ENCODE peak calls at places on chromosomes 5 and 9, in four cellular contexts. Q is H1, T is HepG2, H is GM12878. P is an unnamed sample.

GRCh38 chr9:109349431-109349846 is 28.6 kb upstream of the EPB41L4B start:
- DNase-seq in Q (no peak), T (no peak), H (no peak), P (no peak)

GRCh38 chr5:169458269-169458668 is 125.3 kb upstream of the SPDL1 start:
- DNase-seq in Q (peak), H (no peak), T (no peak), P (peak)

GRCh38 chr5:138649775-138650174 is 74.6 kb upstream of the HSPA9 start:
- DNase-seq in H (no peak), T (no peak), Q (no peak), P (no peak)

GRCh38 chr9:92715488-92716231 is 45.7 kb upstream of the IPPK start:
- DNase-seq in Q (no peak), T (no peak), H (no peak), P (peak)

GRCh38 chr9:100602302-100602930 is 24.5 kb downstream of the CAVIN4 start:
- DNase-seq in Q (no peak), T (peak), H (no peak), P (peak)

GRCh38 chr9:75148551-75148950 is 60.2 kb downstream of the OSTF1 start:
- DNase-seq in Q (no peak), H (no peak), T (no peak), P (no peak)

GRCh38 chr5:85931220-85931619 is 686.5 kb upstream of the COX7C start:
- DNase-seq in H (no peak), T (no peak), Q (no peak), P (no peak)

GRCh38 chr9:34771023-34771422 is 61.1 kb upstream of the CCL21 start:
- DNase-seq in Q (no peak), H (no peak), T (no peak), P (no peak)

GRCh38 chr9:76369583-76369982 is 24.6 kb downstream of the RFK start:
- DNase-seq in Q (no peak), T (peak), H (peak), P (no peak)

GRCh38 chr9:126788631-126789349 is 16.1 kb upstream of the ZBTB43 start:
- DNase-seq in H (no peak), Q (no peak), T (no peak), P (no peak)

GRCh38 chr5:18553269-18553668 is 919.0 kb downstream of the TAF11L14 start:
- DNase-seq in Q (no peak), H (no peak), T (no peak), P (no peak)

GRCh38 chr5:123472150-123472549 is 39.8 kb upstream of the CSNK1G3 start:
- DNase-seq in T (no peak), H (no peak), Q (no peak), P (no peak)

GRCh38 chr5:125695994-125696679 is 727.1 kb upstream of the GRAMD2B start:
- DNase-seq in H (no peak), T (no peak), Q (no peak), P (no peak)

GRCh38 chr9:79073201-79073600 is 498.6 kb upstream of the TLE4 start:
- DNase-seq in Q (no peak), T (no peak), H (no peak), P (no peak)

GRCh38 chr5:1652873-1653707 is 129.3 kb upstream of the LPCAT1 start:
- DNase-seq in H (no peak), T (no peak), Q (no peak), P (no peak)

DNA sequence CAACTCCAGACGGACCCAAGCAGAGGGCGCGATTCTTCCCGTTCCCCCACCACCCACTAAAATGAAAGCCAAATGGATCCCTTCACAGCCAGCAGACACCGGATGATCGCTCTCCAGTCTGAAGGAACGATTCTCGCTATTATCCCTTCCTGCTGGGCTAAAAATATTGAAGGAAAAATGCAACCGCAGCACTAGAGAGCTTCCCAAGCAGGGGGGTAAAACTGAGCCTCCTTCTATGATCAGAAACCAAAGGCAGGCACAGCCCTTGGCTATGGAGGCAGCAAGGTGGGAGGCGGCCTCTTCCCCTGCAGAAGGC is 41.2 kb downstream of the VAV2 start:
- DNase-seq in Q (no peak), T (no peak), H (no peak), P (no peak)
- H3K4me3 ChIP-seq in Q (no peak), T (no peak), H (no peak), P (no peak)

GRCh38 chr5:113294341-113295110 is 140.3 kb downstream of the TSSK1B start:
- DNase-seq in T (no peak), Q (peak), H (no peak), P (no peak)

GRCh38 chr5:113292535-113292934 is 142.3 kb downstream of the TSSK1B start:
- DNase-seq in Q (no peak), T (no peak), H (no peak), P (no peak)

GRCh38 chr5:113293068-113293571 is 141.7 kb downstream of the TSSK1B start:
- DNase-seq in T (no peak), H (no peak), Q (no peak), P (no peak)

GRCh38 chr5:113295111-113295539 is 139.7 kb downstream of the TSSK1B start:
- DNase-seq in T (no peak), H (no peak), Q (no peak), P (no peak)

DNA sequence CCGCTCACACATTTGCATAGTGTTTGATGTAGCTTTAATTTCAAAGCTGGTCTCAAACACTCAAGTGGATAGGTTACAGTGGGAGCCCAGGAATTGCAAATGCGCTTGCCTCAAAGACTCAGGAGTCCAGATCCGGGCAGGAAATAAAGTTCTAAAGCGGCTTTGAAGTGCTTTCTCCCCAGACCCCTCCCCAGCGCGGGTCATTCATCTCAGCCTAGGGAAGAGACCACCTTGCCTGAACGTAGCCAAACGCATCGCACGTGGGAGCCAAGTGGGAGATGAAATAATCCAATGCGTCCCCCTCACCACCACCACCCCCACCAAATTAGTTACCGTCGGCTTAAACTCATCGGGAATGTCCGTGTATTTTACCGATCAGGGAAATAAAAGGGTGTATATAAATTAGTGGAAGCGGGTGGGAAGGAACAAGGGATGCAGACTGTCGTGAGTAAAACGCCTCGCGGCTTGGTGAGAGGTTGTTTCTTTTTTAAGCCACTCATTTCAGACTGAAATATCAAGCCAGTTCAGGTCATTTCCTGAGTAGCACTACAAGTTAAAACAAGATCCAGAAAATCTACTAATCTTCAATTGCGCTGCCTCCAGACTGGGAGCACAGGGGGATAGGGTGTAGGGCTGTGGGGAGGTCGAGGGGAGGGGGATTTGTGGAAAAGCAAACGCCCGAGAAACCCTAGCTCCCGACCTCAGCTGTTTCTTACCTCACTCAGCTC is 141.0 kb downstream of the TSSK1B start:
- DNase-seq in Q (no peak), H (no peak), T (no peak), P (no peak)
- TF ChIP-seq SUZ12 in Q (no peak), H (no peak), T (no peak), P (no peak)

GRCh38 chr9:4344946-4345345 is 45.1 kb upstream of the GLIS3 start:
- DNase-seq in H (no peak), Q (no peak), T (no peak), P (no peak)

GRCh38 chr9:4339357-4339756 is 39.5 kb upstream of the GLIS3 start:
- DNase-seq in H (peak), Q (peak), T (peak), P (peak)

GRCh38 chr9:4341554-4341953 is 41.7 kb upstream of the GLIS3 start:
- DNase-seq in T (no peak), Q (no peak), H (no peak), P (no peak)

GRCh38 chr9:4335631-4336030 is 35.8 kb upstream of the GLIS3 start:
- DNase-seq in H (no peak), T (no peak), Q (no peak), P (no peak)

DNA sequence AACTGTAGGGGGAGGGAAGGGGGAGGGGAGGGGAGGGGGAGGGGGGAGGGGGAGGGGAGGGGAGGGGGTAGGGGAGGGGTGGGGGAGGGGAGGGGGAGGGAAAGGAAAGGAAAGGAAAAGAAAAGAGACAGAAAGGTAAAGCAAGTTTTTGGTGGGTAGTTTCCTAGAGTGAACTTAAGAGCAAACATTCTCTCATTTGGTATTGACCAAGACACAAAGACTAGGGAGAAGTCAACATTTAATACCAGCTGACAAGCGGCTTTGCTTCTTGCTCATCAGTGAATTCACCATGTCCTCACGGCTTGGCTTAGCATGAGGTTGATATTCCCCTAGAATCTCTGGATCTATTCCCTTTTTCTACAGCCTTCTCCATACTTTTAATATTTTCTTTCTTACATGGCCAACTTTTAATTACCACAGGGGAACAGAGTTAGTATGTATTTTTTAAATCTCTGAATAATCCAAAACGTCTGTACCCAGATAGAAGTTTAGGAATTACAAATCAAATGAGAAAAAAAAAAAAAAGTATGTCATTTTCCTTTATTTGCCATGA is 40.0 kb upstream of the GLIS3 start:
- DNase-seq in H (peak), Q (no peak), T (no peak), P (no peak)
- TF ChIP-seq YY1 in H (no peak), Q (no peak), T (no peak), P (no peak)

DNA sequence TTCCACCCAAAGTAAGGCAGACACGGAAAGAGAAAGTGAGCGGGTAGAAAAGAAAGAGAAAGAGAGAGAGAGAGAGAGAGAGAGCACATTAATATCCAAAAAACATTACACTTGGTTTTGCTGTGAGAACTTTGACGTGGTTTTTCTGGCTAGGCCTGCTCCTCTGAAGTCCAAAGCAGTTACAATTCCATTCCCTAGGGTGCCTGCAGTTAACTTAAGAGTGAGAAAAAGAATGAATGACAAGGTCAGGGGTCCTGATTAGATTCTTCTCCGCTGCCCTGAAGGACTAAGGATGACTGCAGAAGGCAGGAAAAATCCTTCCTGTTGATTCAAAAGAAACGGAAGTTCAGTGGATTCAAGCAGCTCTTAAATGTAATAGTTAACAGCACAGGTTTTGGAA is 589.8 kb downstream of the PRELID2 start:
- DNase-seq in H (no peak), Q (no peak), T (no peak), P (no peak)
- H3K4me3 ChIP-seq in H (no peak), Q (no peak), T (no peak), P (no peak)

GRCh38 chr5:98292496-98292895 is 481.0 kb upstream of the RGMB start:
- DNase-seq in T (no peak), Q (no peak), H (no peak), P (no peak)
- TF ChIP-seq SUZ12 in T (no peak), Q (no peak), H (no peak), P (no peak)

GRCh38 chr5:98777295-98777694 is 3.8 kb downstream of the RGMB start:
- DNase-seq in H (no peak), T (no peak), Q (no peak), P (no peak)
- TF ChIP-seq YY1 in H (no peak), T (no peak), Q (no peak), P (no peak)

GRCh38 chr9:23830459-23830805 is 4.4 kb upstream of the ELAVL2 start:
- DNase-seq in T (no peak), H (no peak), Q (no peak), P (no peak)
- H3K4me3 ChIP-seq in T (no peak), H (no peak), Q (peak), P (no peak)

DNA sequence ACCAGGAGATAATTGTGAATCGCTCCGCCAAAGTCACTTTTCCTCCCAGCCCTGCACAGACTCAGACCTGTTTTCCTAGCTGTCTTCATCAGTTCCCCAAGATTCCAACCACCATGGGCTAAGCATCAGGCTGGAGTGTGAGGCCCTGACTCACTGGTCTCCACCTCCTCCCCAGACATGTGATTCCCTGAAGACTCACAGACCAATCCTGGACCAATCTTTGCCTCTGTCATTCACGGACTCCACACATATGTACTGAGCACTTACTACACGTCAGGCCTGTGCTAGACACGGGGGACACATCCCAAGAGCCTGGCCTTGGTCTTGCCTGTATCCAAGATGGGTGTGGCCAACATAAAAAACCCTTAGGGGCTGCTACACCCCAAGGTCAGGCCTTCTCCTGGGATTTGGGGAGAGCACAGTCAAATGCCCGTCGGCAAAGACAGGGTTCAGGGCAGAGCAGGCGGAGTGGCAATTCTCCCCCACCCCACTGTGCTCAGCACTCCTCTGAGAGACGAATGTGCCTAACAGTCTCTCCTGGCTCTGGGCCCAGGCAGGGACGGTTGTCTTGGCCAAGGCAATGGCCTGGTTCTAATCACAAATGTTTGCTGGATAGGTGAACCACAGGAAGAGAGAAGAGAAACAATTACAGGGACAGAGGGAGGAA is 11.9 kb downstream of the EEIG1 start:
- DNase-seq in H (no peak), T (no peak), Q (no peak), P (no peak)
- TF ChIP-seq SUZ12 in H (no peak), T (no peak), Q (no peak), P (no peak)

GRCh38 chr9:95585824-95586223 is 69.1 kb upstream of the PTCH1 start:
- DNase-seq in H (no peak), T (no peak), Q (no peak), P (no peak)

GRCh38 chr9:95584176-95584575 is 67.4 kb upstream of the PTCH1 start:
- DNase-seq in H (no peak), T (no peak), Q (no peak), P (no peak)

GRCh38 chr9:95587071-95587964 is 70.5 kb upstream of the PTCH1 start:
- DNase-seq in T (no peak), Q (no peak), H (no peak), P (no peak)

GRCh38 chr9:95580812-95581761 is 64.3 kb upstream of the PTCH1 start:
- DNase-seq in T (no peak), Q (no peak), H (no peak), P (no peak)

DNA sequence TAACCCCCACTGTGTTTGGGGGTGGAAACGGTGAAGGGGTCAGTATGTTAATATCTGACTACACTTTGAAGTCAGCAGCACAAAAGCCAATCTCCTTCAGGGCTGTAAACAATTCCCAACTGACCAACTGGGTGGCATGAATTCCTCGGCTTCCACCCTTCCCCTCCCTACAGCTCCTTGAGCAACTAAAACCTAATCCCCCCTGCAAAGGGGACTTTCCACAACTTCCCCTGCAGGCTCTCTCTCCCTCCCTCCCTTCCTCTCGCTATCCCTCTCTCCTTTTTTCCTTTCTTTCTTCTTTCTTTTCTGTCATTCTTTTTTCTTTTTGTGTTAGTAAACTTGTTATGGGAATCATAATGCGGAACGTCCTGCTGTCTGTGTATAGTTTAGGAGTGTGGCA is 65.1 kb upstream of the PTCH1 start:
- DNase-seq in Q (no peak), T (no peak), H (no peak), P (peak)
- TF ChIP-seq YY1 in Q (no peak), T (no peak), H (no peak), P (no peak)

GRCh38 chr9:35903049-35903448 is 3.0 kb upstream of the HRCT1 start:
- DNase-seq in T (peak), H (no peak), Q (no peak), P (peak)
- H3K4me3 ChIP-seq in T (no peak), H (no peak), Q (no peak), P (no peak)

P was measured in NT2/D1.